ENCODE peak calls at places on chromosomes 13 and 19, in five cellular contexts. V is cardiac muscle cell, S is psoas muscle, M is endodermal cell, O is heart left ventricle. P is an unnamed sample.

GRCh38 chr19:1460033-1460995 is 10.4 kb downstream of the APC2 start:
- DNase-seq in O (no peak), S (no peak), M (no peak), V (no peak), P (no peak)

GRCh38 chr19:1067341-1068103 is 555 bp downstream of the ARHGAP45 start:
- DNase-seq in S (peak; percentile 20), V (no peak), O (no peak), M (no peak), P (no peak)

GRCh38 chr13:87129602-87130300 is 541.4 kb upstream of the SLITRK5 start:
- DNase-seq in M (no peak), S (no peak), O (no peak), V (no peak), P (no peak)

GRCh38 chr13:31192306-31192705 is 7.5 kb upstream of the B3GLCT start:
- DNase-seq in O (no peak), M (no peak), V (no peak), S (no peak), P (peak; percentile 83)

GRCh38 chr19:1080360-1081161 is 13.6 kb downstream of the ARHGAP45 start:
- DNase-seq in O (no peak), V (no peak), M (no peak), S (no peak), P (no peak)

GRCh38 chr19:33064778-33065550 is at the start of gene RHPN2:
- DNase-seq in O (peak; percentile 71), V (peak; percentile 85), S (peak; percentile 52), M (peak; percentile 92), P (no peak)

GRCh38 chr13:102233566-102234208 is 168.2 kb downstream of the FGF14 start:
- DNase-seq in O (no peak), V (no peak), M (no peak), S (no peak), P (no peak)

GRCh38 chr19:18450934-18451836 is 13.3 kb upstream of the ISYNA1 start:
- DNase-seq in V (peak; percentile 85), M (peak; percentile 97), S (peak; percentile 85), O (peak; percentile 90), P (peak; percentile 94)

GRCh38 chr13:110942248-110942981 is 27.5 kb upstream of the ANKRD10 start:
- DNase-seq in S (no peak), V (no peak), M (no peak), O (no peak), P (no peak)

GRCh38 chr19:10390652-10391286 is 10.4 kb upstream of the TYK2 start:
- DNase-seq in S (peak; percentile 57), O (peak; percentile 61), V (peak; percentile 77), M (peak; percentile 93), P (peak; percentile 69)

GRCh38 chr13:98476538-98476966 is 100.4 kb downstream of the STK24 start:
- DNase-seq in O (no peak), V (no peak), M (peak; percentile 80), S (peak; percentile 69), P (no peak)

GRCh38 chr13:105220063-105220462 is 1315.4 kb downstream of the EFNB2 start:
- DNase-seq in M (no peak), O (no peak), V (no peak), S (no peak), P (no peak)

DNA sequence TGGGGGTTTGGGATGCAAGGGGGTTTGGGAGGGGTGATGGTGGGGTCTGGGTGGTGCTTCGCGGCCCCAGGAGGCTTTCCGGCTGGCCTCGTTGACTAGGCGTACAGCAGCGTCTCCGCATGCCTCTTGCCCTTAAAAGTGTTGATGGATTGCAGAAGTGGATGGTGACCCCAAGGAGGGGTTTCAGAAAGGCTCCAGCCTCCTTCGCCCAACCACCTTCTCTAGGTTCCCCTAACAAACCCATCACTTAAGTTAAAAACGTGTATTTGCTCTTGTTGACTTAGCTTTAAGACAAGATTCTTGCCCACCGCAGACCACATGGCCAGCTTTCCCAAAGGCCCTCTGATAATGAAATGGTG is 8.1 kb upstream of the TSHZ3 start:
- DNase-seq in M (no peak), S (no peak), O (no peak), V (no peak), P (no peak)
- H3K27me3 ChIP-seq in M (peaks cover 72% of the 10 kb centered on the region), S (peaks cover 23% of the 10 kb centered on the region), O (peaks cover 25% of the 10 kb centered on the region), V (peaks cover 100% of the 10 kb centered on the region), P (peaks cover 43% of the 10 kb centered on the region)

GRCh38 chr13:20121154-20121515 is 39.7 kb downstream of the GJA3 start:
- DNase-seq in M (peak; percentile 43), O (no peak), V (no peak), S (no peak), P (no peak)
- H3K4me3 ChIP-seq in M (no peak overlapping the region), O (peak overlapping the region; percentile 37), V (no peak overlapping the region), S (no peak overlapping the region), P (peak overlapping the region; percentile 42)

DNA sequence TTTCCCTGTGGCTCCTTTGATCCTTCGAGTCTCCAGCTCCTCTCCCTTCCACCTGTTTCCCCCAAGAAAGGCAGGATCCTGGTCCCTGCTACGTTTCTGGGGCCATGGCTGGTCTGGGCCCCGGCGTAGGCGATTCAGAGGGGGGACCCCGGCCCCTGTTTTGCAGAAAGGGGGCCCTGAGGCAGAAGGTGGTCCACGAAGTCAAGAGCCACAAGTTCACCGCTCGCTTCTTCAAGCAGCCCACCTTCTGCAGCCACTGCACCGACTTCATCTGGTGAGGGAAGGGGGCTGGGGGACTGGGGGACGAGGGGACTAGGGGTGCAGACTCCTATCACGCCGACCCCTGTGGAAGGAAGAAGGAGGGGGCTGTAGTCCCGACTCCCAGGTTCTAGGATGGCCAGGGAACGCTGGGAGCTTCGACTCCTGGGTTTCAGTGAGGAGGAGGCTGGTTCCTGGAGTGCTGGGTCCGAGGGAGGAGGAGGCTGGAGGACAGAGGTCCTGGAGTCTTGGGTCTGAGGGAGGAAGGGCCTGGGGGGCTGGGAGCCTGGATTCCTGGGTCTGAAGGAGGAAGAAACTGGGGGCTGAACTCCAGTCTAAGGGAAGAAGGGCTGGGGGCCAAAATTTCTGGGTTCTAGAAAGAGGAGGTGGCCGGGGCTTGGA is 524 bp downstream of the PRKCG start:
- DNase-seq in O (no peak), M (no peak), S (no peak), V (no peak), P (no peak)
- TF ChIP-seq CTCF in O (no peak), M (no peak), S (no peak), V (no peak), P (no peak)

GRCh38 chr19:47026889-47027288 is 7.3 kb downstream of the NPAS1 start:
- DNase-seq in M (no peak), O (no peak), S (no peak), V (no peak), P (no peak)

GRCh38 chr19:47024502-47024901 is 4.9 kb downstream of the NPAS1 start:
- DNase-seq in M (no peak), V (no peak), O (no peak), S (no peak), P (no peak)

GRCh38 chr19:47026156-47026555 is 6.5 kb downstream of the NPAS1 start:
- DNase-seq in S (no peak), M (no peak), V (no peak), O (no peak), P (no peak)

GRCh38 chr19:47028372-47028672 is 8.7 kb downstream of the NPAS1 start:
- DNase-seq in O (no peak), M (peak; percentile 77), S (no peak), V (no peak), P (no peak)

GRCh38 chr19:47027586-47028371 is 8.1 kb downstream of the NPAS1 start:
- DNase-seq in M (no peak), O (no peak), S (no peak), V (no peak), P (no peak)
- H3K27me3 ChIP-seq in M (peaks cover 48% of the 10 kb centered on the region), O (peaks cover 31% of the 10 kb centered on the region), S (peaks cover 19% of the 10 kb centered on the region), V (peaks cover 38% of the 10 kb centered on the region), P (no peaks in the 10 kb centered on the region)

DNA sequence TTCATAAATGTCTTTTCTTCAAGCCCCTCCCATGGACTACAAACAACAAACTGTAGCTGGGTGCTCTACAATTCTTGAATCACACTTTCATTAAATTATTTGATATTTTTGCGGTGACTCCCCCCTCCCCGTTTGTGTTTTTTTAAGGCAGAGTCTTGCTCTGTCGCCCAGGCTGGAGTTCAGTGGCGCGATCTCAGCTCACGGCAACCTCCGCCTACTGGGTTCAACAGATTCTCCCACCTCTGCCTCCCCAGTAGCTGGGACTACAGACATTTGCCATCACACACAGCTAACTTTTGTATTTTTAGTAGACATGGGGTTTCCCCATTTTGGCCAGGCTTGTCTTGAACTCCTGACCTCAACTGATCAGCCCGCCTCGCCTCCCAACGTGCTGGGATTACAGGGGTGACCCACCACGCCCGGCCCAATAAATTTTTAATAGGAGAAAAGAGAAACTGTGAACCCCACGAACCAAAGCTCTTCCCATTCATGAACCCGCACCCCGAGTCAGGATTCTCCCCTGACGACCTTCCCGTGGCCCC is 705 bp downstream of the ZNF506 start:
- DNase-seq in M (peak; percentile 40), S (no peak), V (peak; percentile 1), O (no peak), P (no peak)
- H3K4me3 ChIP-seq in M (peak overlapping the region; percentile 86), S (peak overlapping the region; percentile 89), V (peak overlapping the region; percentile 89), O (peak overlapping the region; percentile 70), P (peak overlapping the region; percentile 82)

GRCh38 chr19:45774765-45775164 is 5.7 kb upstream of the SIX5 start:
- DNase-seq in O (no peak), M (peak; percentile 94), V (no peak), S (no peak), P (no peak)
- TF ChIP-seq CTCF in O (no peak), M (peak; percentile 75), V (no peak), S (no peak), P (no peak)

P was measured in dorsolateral prefrontal cortex.